ENCODE peak calls at places on chromosomes 13 and 19, in five cellular contexts. K is memory B cell, M is ACHN, P is midbrain, N is psoas muscle. A is an unnamed sample.

GRCh38 chr13:47241446-47241845 is 344.6 kb upstream of the HTR2A start:
- DNase-seq in K (no peak), M (no peak), P (no peak), N (no peak), A (no peak)

GRCh38 chr19:8324186-8325050 is 3.1 kb downstream of the RPS28 start:
- DNase-seq in K (no peak), M (no peak), P (no peak), N (no peak), A (no peak)

GRCh38 chr19:46821512-46822359 is 28.9 kb downstream of the AP2S1 start:
- DNase-seq in K (peak), M (no peak), P (no peak), N (no peak), A (no peak)

GRCh38 chr13:70523622-70524021 is 415.4 kb upstream of the KLHL1 start:
- DNase-seq in K (no peak), M (no peak), P (no peak), N (no peak), A (peak)

GRCh38 chr19:12840091-12841079 is 2.1 kb downstream of the MAST1 start:
- DNase-seq in K (peak), M (peak), P (no peak), N (peak), A (peak)

GRCh38 chr13:75175575-75175974 is 306.4 kb downstream of the TBC1D4 start:
- DNase-seq in K (no peak), M (no peak), P (no peak), N (no peak), A (no peak)

GRCh38 chr19:51637362-51637978 is 7.3 kb upstream of the SIGLEC5 start:
- DNase-seq in K (no peak), M (peak), P (no peak), N (no peak), A (no peak)

GRCh38 chr19:43620061-43621001 is 902 bp upstream of the ZNF428 start:
- DNase-seq in K (no peak), M (no peak), P (no peak), N (no peak), A (no peak)

GRCh38 chr13:50200562-50200961 is 185.3 kb downstream of the KCNRG start:
- DNase-seq in K (no peak), M (no peak), P (no peak), N (no peak), A (no peak)

GRCh38 chr13:63517376-63517775 is 2101.7 kb upstream of the PCDH20 start:
- DNase-seq in K (no peak), M (no peak), P (no peak), N (no peak), A (peak)

GRCh38 chr19:38731654-38732301 is 12.5 kb downstream of the CAPN12 start:
- DNase-seq in K (no peak), M (no peak), P (no peak), N (no peak), A (no peak)

GRCh38 chr19:37903096-37903495 is 3.3 kb downstream of the WDR87 start:
- DNase-seq in K (no peak), M (no peak), P (no peak), N (no peak), A (no peak)

GRCh38 chr13:106105153-106105552 is 430.3 kb downstream of the EFNB2 start:
- DNase-seq in K (no peak), M (no peak), P (no peak), N (no peak), A (no peak)

GRCh38 chr19:18759435-18760426 is 31.4 kb downstream of the COMP start:
- DNase-seq in K (no peak), M (no peak), P (no peak), N (no peak), A (no peak)

GRCh38 chr19:50657222-50657669 is 8.0 kb downstream of the C19orf81 start:
- DNase-seq in K (no peak), M (no peak), P (no peak), N (no peak), A (no peak)

GRCh38 chr13:113997845-113998751 is 24.2 kb upstream of the C13orf46 start:
- DNase-seq in K (no peak), M (no peak), P (no peak), N (peak), A (no peak)

GRCh38 chr13:41179593-41180250 is 14.6 kb downstream of the KBTBD7 start:
- DNase-seq in K (no peak), M (no peak), P (no peak), N (no peak), A (no peak)

GRCh38 chr19:29758863-29759262 is 43.8 kb upstream of the C19orf12 start:
- DNase-seq in K (no peak), M (no peak), P (no peak), N (no peak), A (no peak)

GRCh38 chr13:98478134-98479129 is 98.5 kb downstream of the STK24 start:
- DNase-seq in K (no peak), M (peak), P (no peak), N (no peak), A (no peak)

GRCh38 chr13:48567521-48568331 is 34.8 kb upstream of the RCBTB2 start:
- DNase-seq in K (peak), M (no peak), P (peak), N (no peak), A (no peak)

GRCh38 chr13:42985312-42986175 is 6.5 kb downstream of the EPSTI1 start:
- DNase-seq in K (no peak), M (no peak), P (no peak), N (no peak), A (no peak)

GRCh38 chr13:106505295-106505694 is 30.2 kb downstream of the EFNB2 start:
- DNase-seq in K (no peak), M (no peak), P (no peak), N (no peak), A (no peak)

GRCh38 chr19:18326772-18327171 is 3.9 kb upstream of the LSM4 start:
- DNase-seq in K (no peak), M (no peak), P (no peak), N (no peak), A (no peak)

GRCh38 chr19:46023311-46023779 is 492 bp upstream of the PGLYRP1 start:
- DNase-seq in K (no peak), M (no peak), P (no peak), N (no peak), A (no peak)

GRCh38 chr19:28481674-28482073 is 731.3 kb downstream of the UQCRFS1 start:
- DNase-seq in K (no peak), M (no peak), P (no peak), N (no peak), A (no peak)

GRCh38 chr13:113835461-113836274 is 28.2 kb downstream of the GAS6 start:
- DNase-seq in K (no peak), M (no peak), P (no peak), N (peak), A (peak)

GRCh38 chr19:14528419-14529253 is 758 bp upstream of the TECR start:
- DNase-seq in K (no peak), M (no peak), P (no peak), N (peak), A (no peak)